ENCODE peak calls at places on chromosomes 3 and 15, in five cellular contexts. One of them, this sample, is unnamed.

GRCh38 chr15:31871159-31871886 is 159.0 kb upstream of the CHRNA7 start:
- DNase-seq in esophagus squamous epithelium: no peak
- DNase-seq in osteocyte: no peak
- DNase-seq in thoracic aorta: no peak
- DNase-seq in lower leg skin: no peak
- DNase-seq in this sample: no peak

GRCh38 chr3:30305021-30305420 is 301.4 kb upstream of the TGFBR2 start:
- DNase-seq in esophagus squamous epithelium: no peak
- DNase-seq in osteocyte: no peak
- DNase-seq in thoracic aorta: no peak
- DNase-seq in lower leg skin: no peak
- DNase-seq in this sample: no peak

GRCh38 chr3:72848703-72849081 is 447 bp upstream of the SHQ1 start:
- DNase-seq in thoracic aorta: no peak
- DNase-seq in lower leg skin: no peak
- DNase-seq in osteocyte: no peak
- DNase-seq in esophagus squamous epithelium: no peak
- DNase-seq in this sample: no peak

GRCh38 chr15:40430271-40430805 is 10.4 kb upstream of the BAHD1 start:
- DNase-seq in lower leg skin: no peak
- DNase-seq in thoracic aorta: no peak
- DNase-seq in osteocyte: no peak
- DNase-seq in esophagus squamous epithelium: no peak
- DNase-seq in this sample: no peak

GRCh38 chr3:133886031-133886722 is 9.5 kb downstream of the RAB6B start:
- DNase-seq in osteocyte: peak
- DNase-seq in thoracic aorta: no peak
- DNase-seq in esophagus squamous epithelium: no peak
- DNase-seq in lower leg skin: peak
- DNase-seq in this sample: no peak

GRCh38 chr3:10707984-10708868 is 107.8 kb upstream of the SLC6A11 start:
- DNase-seq in esophagus squamous epithelium: no peak
- DNase-seq in thoracic aorta: no peak
- DNase-seq in osteocyte: no peak
- DNase-seq in lower leg skin: no peak
- DNase-seq in this sample: no peak

GRCh38 chr15:80849308-80849707 is 70.1 kb downstream of the CEMIP start:
- DNase-seq in osteocyte: no peak
- DNase-seq in thoracic aorta: peak
- DNase-seq in esophagus squamous epithelium: no peak
- DNase-seq in lower leg skin: peak
- DNase-seq in this sample: no peak

GRCh38 chr3:50089603-50089945 is 855 bp downstream of the RBM5 start:
- DNase-seq in osteocyte: no peak
- DNase-seq in esophagus squamous epithelium: no peak
- DNase-seq in thoracic aorta: no peak
- DNase-seq in lower leg skin: no peak
- DNase-seq in this sample: no peak

GRCh38 chr3:32821686-32822296 is 4.0 kb downstream of the TRIM71 start:
- DNase-seq in thoracic aorta: no peak
- DNase-seq in lower leg skin: no peak
- DNase-seq in osteocyte: no peak
- DNase-seq in esophagus squamous epithelium: no peak
- DNase-seq in this sample: no peak

GRCh38 chr3:146513386-146514051 is 30.9 kb downstream of the PLSCR1 start:
- DNase-seq in lower leg skin: no peak
- DNase-seq in thoracic aorta: no peak
- DNase-seq in osteocyte: no peak
- DNase-seq in esophagus squamous epithelium: no peak
- DNase-seq in this sample: no peak

GRCh38 chr15:64667736-64668161 is 107.6 kb downstream of the RBPMS2 start:
- DNase-seq in esophagus squamous epithelium: no peak
- DNase-seq in thoracic aorta: no peak
- DNase-seq in lower leg skin: no peak
- DNase-seq in osteocyte: no peak
- DNase-seq in this sample: no peak

GRCh38 chr3:134373942-134374790 is at the start of gene AMOTL2:
- DNase-seq in thoracic aorta: no peak
- DNase-seq in esophagus squamous epithelium: no peak
- DNase-seq in lower leg skin: peak
- DNase-seq in osteocyte: peak
- DNase-seq in this sample: no peak

GRCh38 chr3:162998205-162998604 is 1501.6 kb downstream of the OTOL1 start:
- DNase-seq in esophagus squamous epithelium: no peak
- DNase-seq in lower leg skin: no peak
- DNase-seq in thoracic aorta: no peak
- DNase-seq in osteocyte: no peak
- DNase-seq in this sample: no peak

GRCh38 chr3:171974986-171975837 is 64.2 kb upstream of the FNDC3B start:
- DNase-seq in thoracic aorta: no peak
- DNase-seq in lower leg skin: no peak
- DNase-seq in esophagus squamous epithelium: no peak
- DNase-seq in osteocyte: no peak
- DNase-seq in this sample: no peak

GRCh38 chr3:85337895-85338294 is 379.1 kb downstream of the CADM2 start:
- DNase-seq in osteocyte: no peak
- DNase-seq in thoracic aorta: no peak
- DNase-seq in lower leg skin: no peak
- DNase-seq in esophagus squamous epithelium: no peak
- DNase-seq in this sample: no peak

DNA sequence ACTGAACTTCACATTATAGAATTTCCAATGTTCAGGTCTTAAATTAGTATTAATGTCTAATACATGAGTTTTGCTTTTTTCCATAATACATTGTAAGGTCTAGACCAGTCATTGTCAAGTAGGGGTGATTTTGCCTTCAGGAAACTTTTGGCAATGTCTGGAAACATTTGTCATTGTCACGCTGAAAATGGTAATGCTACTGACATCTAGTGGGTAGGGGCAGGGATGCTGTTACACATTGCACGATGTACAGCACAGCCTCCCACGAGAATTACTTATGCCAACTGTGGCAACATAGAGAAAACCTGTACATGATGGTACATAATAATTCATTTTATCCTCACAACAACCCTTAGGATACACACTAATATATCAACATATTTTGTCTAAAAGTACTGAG is 384.1 kb downstream of the CADM2 start:
- DNase-seq in thoracic aorta: no peak
- DNase-seq in osteocyte: no peak
- DNase-seq in lower leg skin: no peak
- DNase-seq in esophagus squamous epithelium: no peak
- DNase-seq in this sample: no peak
- TF ChIP-seq CTCF in thoracic aorta: no peak
- TF ChIP-seq CTCF in osteocyte: peak
- TF ChIP-seq CTCF in lower leg skin: no peak
- TF ChIP-seq CTCF in esophagus squamous epithelium: no peak
- TF ChIP-seq CTCF in this sample: no peak

GRCh38 chr3:168511428-168512014 is 415.8 kb upstream of the GOLIM4 start:
- DNase-seq in lower leg skin: no peak
- DNase-seq in thoracic aorta: no peak
- DNase-seq in osteocyte: no peak
- DNase-seq in esophagus squamous epithelium: no peak
- DNase-seq in this sample: no peak
- TF ChIP-seq CTCF in lower leg skin: no peak
- TF ChIP-seq CTCF in thoracic aorta: no peak
- TF ChIP-seq CTCF in osteocyte: peak
- TF ChIP-seq CTCF in esophagus squamous epithelium: no peak
- TF ChIP-seq CTCF in this sample: no peak

GRCh38 chr15:101288905-101289513 is 6.0 kb downstream of the SNRPA1 start:
- DNase-seq in osteocyte: no peak
- DNase-seq in lower leg skin: no peak
- DNase-seq in thoracic aorta: no peak
- DNase-seq in esophagus squamous epithelium: no peak
- DNase-seq in this sample: peak

GRCh38 chr15:101293122-101293521 is 1.9 kb downstream of the SNRPA1 start:
- DNase-seq in osteocyte: no peak
- DNase-seq in esophagus squamous epithelium: no peak
- DNase-seq in lower leg skin: no peak
- DNase-seq in thoracic aorta: no peak
- DNase-seq in this sample: no peak

GRCh38 chr15:101295607-101296225 is 668 bp upstream of the SNRPA1 start:
- DNase-seq in thoracic aorta: no peak
- DNase-seq in lower leg skin: no peak
- DNase-seq in osteocyte: no peak
- DNase-seq in esophagus squamous epithelium: no peak
- DNase-seq in this sample: no peak

GRCh38 chr15:101296418-101297405 is 1.7 kb upstream of the SNRPA1 start:
- DNase-seq in thoracic aorta: no peak
- DNase-seq in lower leg skin: no peak
- DNase-seq in esophagus squamous epithelium: no peak
- DNase-seq in osteocyte: no peak
- DNase-seq in this sample: no peak

GRCh38 chr15:101294731-101295606 is at the start of gene SNRPA1:
- DNase-seq in lower leg skin: peak
- DNase-seq in osteocyte: peak
- DNase-seq in esophagus squamous epithelium: peak
- DNase-seq in thoracic aorta: peak
- DNase-seq in this sample: peak
- TF ChIP-seq CTCF in lower leg skin: no peak
- TF ChIP-seq CTCF in osteocyte: no peak
- TF ChIP-seq CTCF in esophagus squamous epithelium: no peak
- TF ChIP-seq CTCF in thoracic aorta: no peak
- TF ChIP-seq CTCF in this sample: no peak

GRCh38 chr15:57875347-57875746 is 168.8 kb downstream of the POLR2M start:
- DNase-seq in esophagus squamous epithelium: no peak
- DNase-seq in thoracic aorta: no peak
- DNase-seq in lower leg skin: no peak
- DNase-seq in osteocyte: no peak
- DNase-seq in this sample: no peak

GRCh38 chr15:57867970-57868791 is 161.7 kb downstream of the POLR2M start:
- DNase-seq in esophagus squamous epithelium: no peak
- DNase-seq in lower leg skin: no peak
- DNase-seq in osteocyte: no peak
- DNase-seq in thoracic aorta: no peak
- DNase-seq in this sample: no peak

GRCh38 chr15:57872281-57873010 is 165.9 kb downstream of the POLR2M start:
- DNase-seq in lower leg skin: no peak
- DNase-seq in osteocyte: no peak
- DNase-seq in esophagus squamous epithelium: no peak
- DNase-seq in thoracic aorta: no peak
- DNase-seq in this sample: no peak

GRCh38 chr15:57878573-57878972 is 172.1 kb downstream of the POLR2M start:
- DNase-seq in esophagus squamous epithelium: no peak
- DNase-seq in osteocyte: no peak
- DNase-seq in thoracic aorta: no peak
- DNase-seq in lower leg skin: no peak
- DNase-seq in this sample: no peak

GRCh38 chr15:57873564-57874209 is 167.2 kb downstream of the POLR2M start:
- DNase-seq in thoracic aorta: no peak
- DNase-seq in lower leg skin: no peak
- DNase-seq in osteocyte: no peak
- DNase-seq in esophagus squamous epithelium: no peak
- DNase-seq in this sample: no peak
- TF ChIP-seq CTCF in thoracic aorta: no peak
- TF ChIP-seq CTCF in lower leg skin: no peak
- TF ChIP-seq CTCF in osteocyte: no peak
- TF ChIP-seq CTCF in esophagus squamous epithelium: no peak
- TF ChIP-seq CTCF in this sample: no peak

DNA sequence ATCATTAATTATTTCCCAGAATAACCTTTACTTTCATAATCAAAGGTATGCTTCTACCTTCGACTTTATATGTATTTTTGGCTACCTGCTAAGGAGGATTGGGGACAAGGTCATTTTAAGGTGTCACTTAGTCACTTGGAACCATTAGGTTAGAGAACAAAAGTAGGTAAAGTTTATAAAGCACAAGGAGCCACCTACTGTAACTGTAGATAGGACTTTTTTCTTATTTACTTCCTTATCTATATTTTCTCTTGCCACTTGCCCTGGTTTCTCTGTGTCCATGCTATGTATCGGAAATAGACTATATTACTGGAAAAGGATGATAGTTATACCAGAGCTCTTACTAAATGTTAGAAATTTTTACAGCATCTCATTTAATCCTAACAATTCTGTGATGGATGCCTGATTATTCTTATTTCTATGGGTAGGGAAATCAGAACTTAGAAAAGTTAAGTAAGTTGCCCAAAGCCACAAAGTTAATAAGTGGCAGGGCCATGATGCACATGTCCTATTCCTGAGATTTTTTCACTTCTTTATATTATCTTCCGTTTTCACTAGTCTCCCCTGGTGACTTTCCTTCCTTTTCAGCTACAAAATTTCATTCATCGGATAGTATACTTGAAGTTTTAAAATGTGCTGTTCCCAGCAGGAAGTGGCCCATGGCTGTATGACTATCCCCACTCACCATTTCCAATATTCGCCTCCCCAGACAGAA is 132.5 kb downstream of the CMSS1 start:
- DNase-seq in lower leg skin: no peak
- DNase-seq in osteocyte: no peak
- DNase-seq in esophagus squamous epithelium: no peak
- DNase-seq in thoracic aorta: no peak
- DNase-seq in this sample: no peak
- TF ChIP-seq CTCF in lower leg skin: no peak
- TF ChIP-seq CTCF in osteocyte: no peak
- TF ChIP-seq CTCF in esophagus squamous epithelium: no peak
- TF ChIP-seq CTCF in thoracic aorta: no peak
- TF ChIP-seq CTCF in this sample: no peak